ENCODE peak calls at places on chromosomes 16 and 17, in four cellular contexts. H is GM12878, B is H1, Y is HepG2. A is an unnamed sample. For H3K4me1, the result is how much of the 10 kb centered on the place peaks cover.

GRCh38 chr17:68621065-68621464 is 19.9 kb upstream of the FAM20A start:
- DNase-seq in B (no peak), H (no peak), Y (no peak), A (no peak)

GRCh38 chr17:72150632-72151460 is 30.0 kb downstream of the SOX9 start:
- DNase-seq in B (peak), H (no peak), Y (no peak), A (peak)

GRCh38 chr16:57480127-57480753 is 6.1 kb downstream of the DOK4 start:
- DNase-seq in Y (peak), B (no peak), H (no peak), A (no peak)

GRCh38 chr16:67326472-67327309 is at the start of the genes KCTD19 and LRRC36:
- DNase-seq in Y (peak), B (peak), H (no peak), A (peak)

GRCh38 chr17:70332356-70332755 is 163.0 kb downstream of the KCNJ2 start:
- DNase-seq in H (no peak), B (no peak), Y (no peak), A (no peak)

GRCh38 chr16:88381820-88382451 is 823 bp upstream of the ZNF469 start:
- DNase-seq in B (no peak), Y (no peak), H (no peak), A (peak)

GRCh38 chr17:48633266-48633816 is 7.2 kb upstream of the HOXB9 start:
- DNase-seq in B (peak), H (no peak), Y (no peak), A (no peak)

GRCh38 chr17:35709874-35710273 is 21.6 kb upstream of the RASL10B start:
- DNase-seq in B (no peak), Y (no peak), H (no peak), A (no peak)

GRCh38 chr17:63066158-63066808 is 100.2 kb downstream of the TANC2 start:
- DNase-seq in H (no peak), Y (no peak), B (no peak), A (no peak)

GRCh38 chr17:69159418-69159817 is 17.7 kb upstream of the ABCA6 start:
- DNase-seq in Y (no peak), B (no peak), H (no peak), A (no peak)

GRCh38 chr16:67936876-67937605 is 391 bp upstream of the PSMB10 start:
- DNase-seq in B (no peak), Y (no peak), H (peak), A (no peak)

GRCh38 chr17:66965801-66966528 is 1.5 kb downstream of the CACNG4 start:
- DNase-seq in B (peak), Y (no peak), H (no peak), A (no peak)

GRCh38 chr16:21593530-21594289 is 5.7 kb upstream of the METTL9 start:
- DNase-seq in H (no peak), B (no peak), Y (no peak), A (no peak)

GRCh38 chr16:21104124-21104860 is 46.4 kb downstream of the DNAH3 start:
- DNase-seq in H (no peak), B (no peak), Y (no peak), A (no peak)

GRCh38 chr17:61335845-61336655 is 63.6 kb upstream of the TBX2 start:
- DNase-seq in Y (peak), H (no peak), B (no peak), A (no peak)

GRCh38 chr16:1466968-1467521 is 7.8 kb downstream of the CLCN7 start:
- DNase-seq in B (peak), Y (no peak), H (no peak), A (no peak)

GRCh38 chr17:36837616-36838272 is 99.5 kb upstream of the LHX1 start:
- DNase-seq in B (no peak), Y (no peak), H (no peak), A (no peak)

GRCh38 chr17:6455321-6455705 is 11.1 kb downstream of the PIMREG start:
- DNase-seq in Y (no peak), B (peak), H (no peak), A (no peak)

GRCh38 chr16:23563186-23563585 is 5.7 kb downstream of the UBFD1 start:
- DNase-seq in H (no peak), B (no peak), Y (no peak), A (no peak)

GRCh38 chr16:11793840-11794239 is 3.2 kb downstream of the ZC3H7A start:
- DNase-seq in Y (no peak), B (no peak), H (no peak), A (no peak)

GRCh38 chr16:86031141-86031678 is 132.2 kb downstream of the IRF8 start:
- DNase-seq in B (no peak), H (no peak), Y (no peak), A (no peak)

GRCh38 chr16:1354815-1355214 is 3.1 kb downstream of the GNPTG start:
- DNase-seq in H (no peak), Y (no peak), B (no peak), A (no peak)

GRCh38 chr16:23948949-23949392 is 113.2 kb downstream of the PRKCB start:
- DNase-seq in Y (no peak), H (no peak), B (no peak), A (no peak)

GRCh38 chr17:77228224-77229215 is 87.8 kb downstream of the SEC14L1 start:
- DNase-seq in Y (no peak), B (no peak), H (no peak), A (no peak)

GRCh38 chr16:74601131-74601871 is 5.6 kb downstream of the GLG1 start:
- DNase-seq in Y (no peak), H (no peak), B (no peak), A (no peak)

GRCh38 chr17:8744086-8744781 is 402 bp downstream of the CCDC42 start:
- DNase-seq in H (no peak), Y (no peak), B (no peak), A (no peak)

GRCh38 chr16:21001262-21001661 is 100.7 kb downstream of the LYRM1 start:
- DNase-seq in H (no peak), B (peak), Y (peak), A (peak)

GRCh38 chr16:89037261-89038152 is 56.1 kb upstream of the ACSF3 start:
- DNase-seq in Y (no peak), H (no peak), B (peak), A (peak)

GRCh38 chr17:62219500-62219899 is 154.4 kb upstream of the MED13 start:
- DNase-seq in B (no peak), H (no peak), Y (no peak), A (no peak)

GRCh38 chr17:68600123-68600880 is 865 bp downstream of the FAM20A start:
- DNase-seq in H (no peak), Y (peak), B (peak), A (no peak)

GRCh38 chr16:8763899-8764298 is 33.5 kb downstream of the TMEM186 start:
- DNase-seq in Y (no peak), H (no peak), B (no peak), A (no peak)

GRCh38 chr17:16371742-16372141 is 9.1 kb upstream of the UBB start:
- DNase-seq in B (no peak), Y (no peak), H (no peak), A (no peak)

GRCh38 chr16:75308011-75308410 is 56.6 kb upstream of the BCAR1 start:
- DNase-seq in Y (no peak), B (no peak), H (no peak), A (no peak)

GRCh38 chr17:78990349-78991016 is 10.8 kb upstream of the LGALS3BP start:
- DNase-seq in H (no peak), B (no peak), Y (no peak), A (no peak)

GRCh38 chr16:85269165-85269564 is 156.9 kb upstream of the CIBAR2 start:
- DNase-seq in Y (no peak), B (no peak), H (no peak), A (no peak)

GRCh38 chr17:7842950-7843535 is 9.0 kb downstream of the KDM6B start:
- DNase-seq in H (no peak), B (peak), Y (peak), A (no peak)

GRCh38 chr17:45223541-45224528 is 2.1 kb downstream of the FMNL1 start:
- DNase-seq in B (no peak), H (no peak), Y (no peak), A (no peak)
- H3K4me1 ChIP-seq in B (under half), H (half or more), Y (under half), A (under half)

DNA sequence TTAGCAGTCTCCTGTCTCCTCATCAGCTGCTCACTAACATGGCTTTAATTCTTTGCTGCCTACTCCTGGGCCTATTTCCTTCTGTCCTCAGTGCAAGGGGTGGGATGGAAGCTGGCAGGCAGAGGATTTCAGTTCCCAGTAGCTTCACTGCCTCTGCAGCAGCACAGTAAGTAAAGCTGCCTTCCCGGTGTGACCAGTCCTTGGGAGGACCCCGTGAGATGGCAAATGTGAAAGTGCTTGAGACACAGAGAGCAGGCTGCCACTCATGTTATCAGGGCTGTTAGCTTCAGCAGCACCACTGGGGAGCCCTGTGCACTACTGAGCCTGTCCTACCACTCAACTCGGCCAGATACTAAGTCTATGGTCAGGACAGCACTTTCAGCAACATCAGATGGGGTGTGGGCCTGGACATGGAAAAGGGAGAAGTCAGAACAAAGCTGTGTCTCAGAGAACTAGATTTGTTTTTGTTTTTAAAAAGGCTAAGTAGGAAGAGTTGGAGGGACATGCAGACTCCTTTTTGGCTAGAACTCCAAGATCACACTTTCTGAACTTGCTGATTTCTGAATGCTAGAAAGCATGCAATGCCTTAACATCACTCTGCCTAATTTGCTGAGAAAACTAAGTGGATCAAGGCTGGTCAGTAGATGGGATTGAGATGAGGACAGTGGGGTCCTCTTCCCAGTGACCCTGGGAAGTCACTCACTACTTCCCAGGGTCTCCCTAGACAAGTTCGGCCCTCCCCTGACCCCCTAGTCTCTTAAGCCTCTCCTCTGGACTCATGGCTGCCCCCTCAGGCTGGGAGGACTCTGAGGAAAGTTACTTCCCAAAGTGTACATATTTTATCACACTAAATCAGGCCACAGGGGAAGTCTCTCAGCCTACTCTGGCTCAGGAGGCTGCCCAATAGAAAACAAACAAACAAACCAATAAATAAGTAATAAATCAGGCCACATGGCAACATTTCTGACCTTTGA is 1.1 kb downstream of the ACSF2 start:
- DNase-seq in B (peak), Y (peak), H (no peak), A (no peak)
- H3K4me3 ChIP-seq in B (peak), Y (peak), H (peak), A (peak)

GRCh38 chr17:82979718-82980117 is 99.7 kb upstream of the METRNL start:
- DNase-seq in B (no peak), Y (no peak), H (no peak), A (no peak)

GRCh38 chr17:82978354-82978753 is 101.1 kb upstream of the METRNL start:
- DNase-seq in Y (no peak), B (no peak), H (no peak), A (no peak)

GRCh38 chr17:82977586-82977985 is 101.8 kb upstream of the METRNL start:
- DNase-seq in Y (no peak), H (no peak), B (no peak), A (no peak)

GRCh38 chr17:82980632-82981031 is 98.8 kb upstream of the METRNL start:
- DNase-seq in Y (no peak), H (no peak), B (no peak), A (no peak)

GRCh38 chr17:82978765-82979349 is 100.6 kb upstream of the METRNL start:
- DNase-seq in Y (no peak), B (no peak), H (peak), A (no peak)
- TF ChIP-seq SUZ12 in Y (no peak), B (no peak), H (no peak), A (no peak)

GRCh38 chr17:80991645-80992076 is at the start of gene CHMP6:
- DNase-seq in Y (peak), H (no peak), B (peak), A (peak)

GRCh38 chr17:80990921-80991644 is 558 bp upstream of the CHMP6 start:
- DNase-seq in H (no peak), Y (peak), B (no peak), A (no peak)

GRCh38 chr17:80995131-80995530 is 3.5 kb downstream of the CHMP6 start:
- DNase-seq in H (no peak), Y (no peak), B (no peak), A (no peak)

GRCh38 chr17:80992077-80992947 is 671 bp downstream of the CHMP6 start:
- DNase-seq in B (no peak), Y (no peak), H (no peak), A (no peak)

GRCh38 chr17:80992948-80993624 is 1.4 kb downstream of the CHMP6 start:
- DNase-seq in H (no peak), B (no peak), Y (no peak), A (no peak)
- H3K4me1 ChIP-seq in H (under half), B (under half), Y (under half), A (under half)

GRCh38 chr17:38881600-38882191 is 11.8 kb downstream of the LASP1 start:
- DNase-seq in Y (no peak), H (no peak), B (no peak), A (no peak)
- H3K4me3 ChIP-seq in Y (no peak), H (no peak), B (no peak), A (no peak)